ENCODE peak calls at places on chromosomes 5 and 9, in ten cellular contexts. Y, O, G, E, B, H, V, A, Q and Z are unnamed samples.

GRCh38 chr5:160268111-160268510 is 38.8 kb downstream of the FABP6 start:
- DNase-seq in O (no peak), Q (no peak), G (no peak), E (no peak), H (no peak), A (no peak), V (no peak), Y (no peak), B (no peak), Z (no peak)

GRCh38 chr5:6377121-6377520 is 1.2 kb downstream of the MED10 start:
- DNase-seq in E (no peak), B (no peak), Y (no peak), V (no peak), A (peak; percentile 40), O (no peak), G (no peak), H (no peak), Q (no peak), Z (no peak)

GRCh38 chr9:94167055-94167346 is 82.7 kb downstream of the PTPDC1 start:
- DNase-seq in E (no peak), O (no peak), H (no peak), G (no peak), Y (no peak), Q (no peak), V (no peak), A (peak; percentile 89), B (peak; percentile 87), Z (no peak)

GRCh38 chr9:119453490-119453911 is 84.3 kb upstream of the BRINP1 start:
- DNase-seq in V (peak; percentile 84), Q (no peak), G (no peak), H (no peak), A (peak; percentile 68), Y (no peak), E (no peak), B (no peak), O (no peak), Z (no peak)

GRCh38 chr9:136132500-136133050 is 13.9 kb upstream of the TMEM250 start:
- DNase-seq in E (no peak), O (no peak), Y (no peak), H (no peak), G (no peak), A (no peak), B (no peak), Q (no peak), V (no peak), Z (no peak)

GRCh38 chr9:98944130-98945074 is 695 bp downstream of the COL15A1 start:
- DNase-seq in H (peak; percentile 24), E (no peak), Q (no peak), V (peak; percentile 17), O (no peak), G (peak; percentile 57), B (peak; percentile 49), A (peak; percentile 50), Y (no peak), Z (peak; percentile 68)

GRCh38 chr5:125559296-125559695 is 812.9 kb upstream of the ZNF608 start:
- DNase-seq in Y (no peak), H (peak; percentile 69), Q (no peak), A (peak; percentile 73), O (no peak), G (no peak), E (no peak), B (no peak), V (peak; percentile 96), Z (no peak)

GRCh38 chr9:81686614-81687520 is 2.5 kb downstream of the TLE1 start:
- DNase-seq in E (no peak), H (peak; percentile 91), V (peak; percentile 90), B (peak; percentile 96), Y (peak; percentile 78), O (no peak), A (peak; percentile 88), Q (peak; percentile 72), G (peak; percentile 85), Z (peak; percentile 84)

GRCh38 chr9:112341741-112342140 is 8.3 kb upstream of the PTBP3 start:
- DNase-seq in Y (no peak), A (peak; percentile 55), Q (no peak), O (no peak), H (peak; percentile 49), V (peak; percentile 30), G (no peak), B (no peak), E (no peak), Z (no peak)

GRCh38 chr9:114364123-114364522 is 23.7 kb downstream of the AKNA start:
- DNase-seq in B (no peak), Y (no peak), O (no peak), V (peak; percentile 53), A (peak; percentile 89), Q (no peak), H (no peak), E (no peak), G (no peak), Z (no peak)

GRCh38 chr5:120604898-120605297 is 140.8 kb downstream of the PRR16 start:
- DNase-seq in G (no peak), Y (no peak), B (no peak), E (no peak), O (no peak), H (peak; percentile 6), V (peak; percentile 75), A (peak; percentile 94), Q (no peak), Z (no peak)

GRCh38 chr9:98331536-98332259 is 76.2 kb upstream of the TBC1D2 start:
- DNase-seq in A (peak; percentile 23), B (no peak), Q (peak; percentile 18), V (no peak), H (no peak), E (no peak), Y (no peak), G (no peak), O (no peak), Z (no peak)

GRCh38 chr5:171845857-171846785 is 60.5 kb downstream of the SMIM23 start:
- DNase-seq in B (peak; percentile 28), V (peak; percentile 40), G (no peak), Y (peak; percentile 54), H (peak; percentile 17), E (no peak), Q (no peak), O (no peak), A (peak; percentile 69), Z (no peak)

GRCh38 chr5:4700082-4700481 is 440.0 kb upstream of the ADAMTS16 start:
- DNase-seq in V (peak; percentile 13), B (peak; percentile 85), Q (peak; percentile 87), H (peak; percentile 31), O (no peak), A (peak; percentile 74), G (peak; percentile 50), E (no peak), Y (peak; percentile 37), Z (peak; percentile 16)

GRCh38 chr5:179185256-179186091 is 125.3 kb downstream of the ZNF354C start:
- DNase-seq in Y (no peak), E (no peak), Q (no peak), H (no peak), B (no peak), A (no peak), O (no peak), V (no peak), G (no peak), Z (no peak)

GRCh38 chr5:87877495-87877894 is 391.1 kb downstream of the TMEM161B start:
- DNase-seq in G (no peak), B (peak; percentile 57), Q (no peak), A (no peak), O (no peak), E (no peak), Y (no peak), V (no peak), H (no peak), Z (no peak)

GRCh38 chr9:70474413-70474812 is 60.0 kb upstream of the KLF9 start:
- DNase-seq in A (no peak), G (no peak), O (no peak), V (no peak), E (no peak), Y (no peak), B (no peak), H (no peak), Q (no peak), Z (no peak)

DNA sequence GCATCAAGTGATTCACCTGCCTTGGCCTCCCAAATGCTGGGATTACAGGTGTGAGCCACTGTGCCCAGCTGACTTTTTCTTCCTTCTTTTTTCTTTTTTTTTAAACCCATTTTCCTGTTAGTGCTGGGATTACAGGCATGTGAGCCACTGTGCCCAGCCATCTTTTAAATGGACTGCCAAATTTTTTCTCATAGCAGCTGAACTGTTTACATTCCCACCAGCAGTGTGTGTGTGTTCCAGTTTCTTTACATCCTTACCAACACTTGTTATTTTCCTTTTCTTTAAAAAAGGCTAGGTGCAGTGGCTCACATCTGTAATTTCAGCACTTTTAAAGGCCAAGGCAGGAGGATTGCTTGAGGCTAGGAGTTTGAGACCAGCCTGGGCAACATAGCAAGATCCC is 76.9 kb downstream of the UBE2R2 start:
- DNase-seq in H (no peak), A (no peak), B (no peak), Q (no peak), E (no peak), O (no peak), V (no peak), Y (no peak), G (no peak), Z (no peak)
- H3K27ac ChIP-seq in H (no peak overlapping the region), A (no peak overlapping the region), B (no peak overlapping the region), Q (no peak overlapping the region), E (no peak overlapping the region), O (no peak overlapping the region), V (no peak overlapping the region), Y (no peak overlapping the region), G (no peak overlapping the region), Z (no peak overlapping the region)

GRCh38 chr5:107670927-107671741 is at the start of gene EFNA5:
- DNase-seq in B (peak; percentile 65), H (peak; percentile 30), Y (peak; percentile 37), O (no peak), E (no peak), G (peak; percentile 53), V (peak; percentile 53), A (peak; percentile 68), Q (peak; percentile 36), Z (peak; percentile 54)
- H3K27ac ChIP-seq in B (peak within 1 kb of the TSS; percentile 87), H (peak within 1 kb of the TSS; percentile 99), Y (no peak within 1 kb of the TSS), O (no peak within 1 kb of the TSS), E (no peak within 1 kb of the TSS), G (no peak within 1 kb of the TSS), V (peak within 1 kb of the TSS; percentile 99), A (no peak within 1 kb of the TSS), Q (peak within 1 kb of the TSS; percentile 70), Z (peak within 1 kb of the TSS; percentile 90)

DNA sequence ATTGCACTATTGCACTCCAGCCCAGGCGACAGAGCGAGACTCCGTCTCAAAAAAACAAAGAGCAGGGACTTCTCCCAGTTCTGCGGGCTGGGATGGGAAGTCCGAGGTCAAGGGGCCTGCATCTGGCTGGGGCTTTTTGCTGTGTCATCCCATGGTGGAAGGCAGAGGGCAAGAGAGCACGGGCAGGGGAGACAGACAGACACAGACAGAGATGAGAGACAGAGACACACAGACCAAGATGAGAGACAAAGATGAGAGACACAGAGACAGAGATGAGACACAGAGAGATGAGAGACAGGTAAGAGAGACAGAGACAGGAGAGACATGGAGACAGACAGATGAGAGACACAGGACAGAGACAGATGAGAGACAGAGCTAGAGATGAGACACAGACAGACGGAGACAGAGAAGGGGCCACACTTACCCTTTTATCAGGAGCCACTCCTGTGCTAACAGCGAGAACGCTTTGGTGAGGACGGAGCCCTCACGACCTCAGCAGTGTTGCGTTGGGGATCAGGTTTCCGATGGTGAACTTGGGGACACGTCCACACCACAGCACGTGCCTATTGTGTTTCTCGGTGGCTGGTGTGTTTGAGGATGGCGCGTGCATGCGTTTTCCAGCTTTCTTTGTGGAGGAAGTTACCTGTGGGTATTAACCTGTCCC is 8.9 kb upstream of the TOR4A start:
- DNase-seq in E (no peak), A (no peak), G (no peak), O (no peak), V (no peak), H (no peak), Q (no peak), B (no peak), Y (no peak), Z (peak; percentile 66)
- H3K27ac ChIP-seq in E (no peak overlapping the region), A (no peak overlapping the region), G (peak overlapping the region; percentile 46), O (peak overlapping the region; percentile 5), V (peak overlapping the region; percentile 94), H (peak overlapping the region; percentile 65), Q (peak overlapping the region; percentile 94), B (no peak overlapping the region), Y (peak overlapping the region; percentile 91), Z (peak overlapping the region; percentile 82)

GRCh38 chr5:142881727-142882126 is 111.5 kb downstream of the ARHGAP26 start:
- DNase-seq in E (no peak), O (no peak), A (peak; percentile 14), B (peak; percentile 39), Q (no peak), V (no peak), H (no peak), G (no peak), Y (no peak), Z (no peak)
- H3K27ac ChIP-seq in E (no peak overlapping the region), O (no peak overlapping the region), A (no peak overlapping the region), B (no peak overlapping the region), Q (no peak overlapping the region), V (no peak overlapping the region), H (no peak overlapping the region), G (no peak overlapping the region), Y (no peak overlapping the region), Z (peak overlapping the region; percentile 70)